ENCODE peak calls at places on chromosome 14, in six cellular contexts. I is PC-3, W is tibial artery, P is ovary, E is AG09309, B is NT2/D1. S is an unnamed sample.

GRCh38 chr14:96160030-96160912 is 44.4 kb upstream of the BDKRB2 start:
- DNase-seq in I (no peak), W (no peak), P (no peak), E (no peak), B (no peak), S (no peak)

GRCh38 chr14:22386924-22387775 is 201.9 kb downstream of the DAD1 start:
- DNase-seq in I (peak), W (peak), P (peak), E (no peak), B (peak), S (peak)

GRCh38 chr14:78705989-78706388 is 535.8 kb downstream of the NRXN3 start:
- DNase-seq in I (no peak), W (no peak), P (no peak), E (no peak), B (no peak), S (no peak)

GRCh38 chr14:23575086-23575485 is 3.5 kb downstream of the JPH4 start:
- DNase-seq in I (no peak), W (no peak), P (no peak), E (no peak), B (no peak), S (peak)

GRCh38 chr14:42174357-42174756 is 567.7 kb downstream of the LRFN5 start:
- DNase-seq in I (no peak), W (no peak), P (no peak), E (no peak), B (no peak), S (no peak)

GRCh38 chr14:45698462-45699134 is 445.6 kb upstream of the MIS18BP1 start:
- DNase-seq in I (no peak), W (no peak), P (no peak), E (no peak), B (no peak), S (no peak)

GRCh38 chr14:55927059-55927458 is 191.2 kb upstream of the PELI2 start:
- DNase-seq in I (no peak), W (no peak), P (no peak), E (no peak), B (no peak), S (no peak)

GRCh38 chr14:41817626-41818025 is 210.9 kb downstream of the LRFN5 start:
- DNase-seq in I (no peak), W (no peak), P (no peak), E (no peak), B (no peak), S (no peak)

GRCh38 chr14:104658325-104658712 is 31.1 kb upstream of the INF2 start:
- DNase-seq in I (no peak), W (no peak), P (no peak), E (no peak), B (no peak), S (peak)

GRCh38 chr14:37081220-37081619 is 91.2 kb downstream of the SLC25A21 start:
- DNase-seq in I (peak), W (no peak), P (no peak), E (no peak), B (no peak), S (no peak)

GRCh38 chr14:85342858-85343607 is 186.9 kb upstream of the FLRT2 start:
- DNase-seq in I (no peak), W (no peak), P (no peak), E (no peak), B (no peak), S (no peak)

GRCh38 chr14:91153360-91153759 is 39.5 kb downstream of the DGLUCY start:
- DNase-seq in I (no peak), W (no peak), P (no peak), E (no peak), B (no peak), S (no peak)

GRCh38 chr14:89564291-89564957 is 147.4 kb upstream of the FOXN3 start:
- DNase-seq in I (no peak), W (no peak), P (no peak), E (peak), B (no peak), S (no peak)

GRCh38 chr14:72518809-72519377 is 375.0 kb downstream of the DPF3 start:
- DNase-seq in I (no peak), W (no peak), P (no peak), E (no peak), B (no peak), S (no peak)

GRCh38 chr14:99702115-99702514 is 18.0 kb downstream of the CYP46A1 start:
- DNase-seq in I (no peak), W (no peak), P (no peak), E (no peak), B (no peak), S (no peak)

GRCh38 chr14:105974902-105975301 is 448.5 kb downstream of the TMEM121 start:
- DNase-seq in I (no peak), W (no peak), P (no peak), E (no peak), B (peak), S (no peak)

GRCh38 chr14:23125933-23126524 is 7.0 kb upstream of the CEBPE start:
- DNase-seq in I (no peak), W (no peak), P (no peak), E (no peak), B (no peak), S (peak)

GRCh38 chr14:38184132-38184531 is 23.6 kb upstream of the SSTR1 start:
- DNase-seq in I (no peak), W (no peak), P (no peak), E (no peak), B (no peak), S (no peak)

GRCh38 chr14:98444077-98444476 is 827.9 kb downstream of the BCL11B start:
- DNase-seq in I (no peak), W (no peak), P (no peak), E (no peak), B (no peak), S (no peak)

DNA sequence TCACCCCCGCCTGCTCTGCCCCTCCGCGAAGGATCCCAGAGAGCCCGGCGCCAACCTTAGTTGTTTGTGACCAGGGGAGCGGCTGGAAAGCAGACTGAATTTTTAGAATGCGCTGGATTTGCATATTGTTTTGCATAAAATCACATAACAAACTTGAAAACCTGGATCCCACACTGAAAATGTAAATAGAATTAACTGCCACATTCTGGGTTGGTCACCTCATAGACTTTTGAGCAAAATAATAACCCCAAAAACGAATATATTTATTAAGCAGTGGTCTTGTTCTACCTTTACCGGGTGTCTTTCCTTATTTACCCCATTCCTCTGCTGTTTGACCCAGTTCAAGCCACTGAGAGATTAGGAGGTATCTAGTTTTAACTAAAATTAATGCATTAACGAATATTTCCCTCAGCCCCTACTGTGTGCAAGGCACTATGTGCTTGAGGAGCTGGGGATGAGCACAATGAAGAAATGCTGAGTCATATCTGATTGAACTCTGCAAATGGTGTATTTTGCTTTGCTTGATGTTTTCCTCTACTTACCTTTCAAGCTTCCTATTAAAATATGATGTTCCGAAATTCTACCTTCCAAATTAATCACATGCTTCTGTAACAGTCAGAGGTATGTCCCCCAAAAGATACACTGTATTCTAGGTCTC is 438 bp upstream of the EGLN3 start:
- DNase-seq in I (no peak), W (no peak), P (no peak), E (peak), B (no peak), S (no peak)
- H3K4me3 ChIP-seq in I (peak), W (peak), P (peak), E (peak), B (no peak), S (no peak)

GRCh38 chr14:61119006-61119405 is 138.0 kb downstream of the SLC38A6 start:
- DNase-seq in I (no peak), W (no peak), P (no peak), E (no peak), B (peak), S (no peak)

GRCh38 chr14:61122862-61123261 is 141.8 kb downstream of the SLC38A6 start:
- DNase-seq in I (no peak), W (no peak), P (no peak), E (no peak), B (no peak), S (no peak)

GRCh38 chr14:61116369-61116768 is 135.3 kb downstream of the SLC38A6 start:
- DNase-seq in I (peak), W (no peak), P (no peak), E (no peak), B (no peak), S (no peak)

GRCh38 chr14:61121293-61121897 is 140.3 kb downstream of the SLC38A6 start:
- DNase-seq in I (no peak), W (no peak), P (no peak), E (no peak), B (no peak), S (no peak)

DNA sequence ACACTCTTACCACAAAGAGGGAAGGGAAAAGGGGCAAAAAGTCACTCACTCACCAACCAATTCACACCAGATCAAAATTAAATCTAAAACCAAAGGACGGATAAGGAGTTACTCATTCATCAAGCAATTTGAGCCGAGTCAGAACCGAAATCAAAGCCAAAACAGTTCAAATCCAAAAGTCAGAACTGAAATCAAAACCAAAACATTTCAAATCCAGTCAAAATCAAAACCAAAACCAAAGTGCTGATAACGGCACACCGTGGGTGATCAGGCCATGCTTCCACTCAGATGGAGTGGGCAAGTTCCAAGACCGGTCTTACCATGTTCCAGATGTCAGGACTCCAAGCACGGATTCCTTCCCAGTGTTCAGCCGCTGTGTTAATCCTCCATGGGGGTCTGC is 139.5 kb downstream of the SLC38A6 start:
- DNase-seq in I (no peak), W (no peak), P (no peak), E (no peak), B (no peak), S (no peak)
- H3K4me3 ChIP-seq in I (no peak), W (no peak), P (no peak), E (no peak), B (no peak), S (no peak)

GRCh38 chr14:64938972-64939816 is 3.4 kb downstream of the GPX2 start:
- DNase-seq in I (no peak), W (no peak), P (no peak), E (no peak), B (no peak), S (no peak)
- H3K4me3 ChIP-seq in I (no peak), W (no peak), P (no peak), E (no peak), B (no peak), S (no peak)

GRCh38 chr14:68755016-68755353 is 37.9 kb downstream of the ZFP36L1 start:
- DNase-seq in I (no peak), W (no peak), P (no peak), E (no peak), B (no peak), S (no peak)

GRCh38 chr14:68756071-68756481 is 36.8 kb downstream of the ZFP36L1 start:
- DNase-seq in I (no peak), W (no peak), P (no peak), E (no peak), B (no peak), S (no peak)

GRCh38 chr14:68757618-68758081 is 35.2 kb downstream of the ZFP36L1 start:
- DNase-seq in I (no peak), W (peak), P (no peak), E (no peak), B (no peak), S (no peak)

GRCh38 chr14:68758301-68758700 is 34.6 kb downstream of the ZFP36L1 start:
- DNase-seq in I (no peak), W (no peak), P (no peak), E (no peak), B (no peak), S (no peak)

GRCh38 chr14:68756734-68757133 is 36.1 kb downstream of the ZFP36L1 start:
- DNase-seq in I (no peak), W (no peak), P (no peak), E (no peak), B (no peak), S (no peak)
- H3K4me3 ChIP-seq in I (no peak), W (no peak), P (no peak), E (no peak), B (no peak), S (no peak)

DNA sequence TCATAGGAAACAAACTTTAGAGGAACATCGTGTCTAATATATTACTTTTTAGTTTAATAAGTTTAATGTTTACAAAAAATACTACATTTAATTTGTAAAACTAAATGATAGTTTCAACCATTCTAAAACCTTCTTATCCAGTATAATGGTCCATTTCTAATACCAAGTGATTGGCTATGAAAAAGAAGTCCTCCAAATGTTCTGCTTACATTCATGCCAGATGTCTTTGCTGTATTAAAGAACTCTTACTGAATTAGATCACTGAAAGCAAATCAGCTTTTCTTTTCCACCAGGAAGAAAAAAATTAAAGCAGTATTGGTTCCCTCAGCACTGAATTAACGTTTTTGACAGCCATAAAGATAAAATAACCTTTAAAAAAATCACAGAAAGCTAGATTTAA is 3.7 kb downstream of the NOVA1 start:
- DNase-seq in I (no peak), W (no peak), P (no peak), E (no peak), B (no peak), S (no peak)
- H3K4me3 ChIP-seq in I (no peak), W (no peak), P (no peak), E (no peak), B (no peak), S (no peak)

GRCh38 chr14:64706552-64707193 is 2.4 kb downstream of the PLEKHG3 start:
- DNase-seq in I (no peak), W (peak), P (peak), E (no peak), B (no peak), S (peak)
- H3K4me3 ChIP-seq in I (peak), W (peak), P (peak), E (no peak), B (no peak), S (no peak)

GRCh38 chr14:32694795-32695449 is 243.8 kb upstream of the NPAS3 start:
- DNase-seq in I (no peak), W (no peak), P (no peak), E (no peak), B (no peak), S (no peak)
- H3K4me3 ChIP-seq in I (no peak), W (no peak), P (no peak), E (no peak), B (no peak), S (no peak)

DNA sequence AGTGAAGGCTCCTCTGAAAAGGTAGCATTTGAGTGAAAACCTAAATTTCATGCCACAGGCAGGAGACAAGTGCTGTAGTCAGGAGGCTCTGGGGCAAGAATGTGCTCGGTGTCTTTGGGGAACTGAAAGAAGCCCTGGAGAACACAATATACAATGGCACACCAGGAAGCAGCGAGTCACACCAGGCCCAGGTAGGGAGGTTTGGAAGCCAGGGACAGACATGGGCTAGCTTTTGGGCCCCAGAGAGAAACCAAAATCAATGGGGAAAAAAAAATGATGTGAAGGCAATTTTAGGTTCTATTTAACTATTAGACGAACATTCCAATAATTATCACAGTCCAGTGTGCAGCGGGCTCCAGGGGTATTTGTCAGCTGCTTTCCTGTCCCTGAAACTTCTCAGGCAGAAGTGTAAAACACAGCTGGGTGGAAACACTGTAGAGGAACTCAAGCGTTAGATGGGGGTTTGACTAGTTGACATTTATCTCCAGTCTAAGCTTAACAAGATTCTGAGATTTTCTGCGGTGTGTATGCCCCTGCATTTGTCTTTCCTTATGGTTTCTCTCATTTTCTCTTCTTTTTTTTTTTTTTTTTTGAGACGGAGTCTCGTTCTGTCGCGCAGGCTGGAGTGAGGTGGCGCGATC is 21.8 kb upstream of the EGLN3 start:
- DNase-seq in I (no peak), W (no peak), P (no peak), E (no peak), B (no peak), S (peak)
- H3K4me3 ChIP-seq in I (no peak), W (no peak), P (no peak), E (no peak), B (no peak), S (no peak)

GRCh38 chr14:77031680-77032482 is 3.4 kb upstream of the IRF2BPL start:
- DNase-seq in I (peak), W (peak), P (no peak), E (no peak), B (no peak), S (peak)
- H3K4me3 ChIP-seq in I (peak), W (no peak), P (peak), E (peak), B (no peak), S (no peak)